ENCODE peak calls at places on chromosomes 16 and 17, in six cellular contexts. R is Caco-2, J is GM06990, C is body of pancreas, O is fibroblast of lung, E is fibroblast of mammary gland. T is an unnamed sample.

GRCh38 chr16:30561212-30561816 is 3.1 kb upstream of the ZNF764 start:
- DNase-seq in R (no peak), J (peak), C (peak), O (no peak), E (peak), T (peak)

GRCh38 chr16:11253995-11254912 is 1.8 kb downstream of the SOCS1 start:
- DNase-seq in R (no peak), J (peak), C (no peak), O (no peak), E (no peak), T (no peak)

GRCh38 chr17:62966426-62967110 is 533 bp downstream of the TANC2 start:
- DNase-seq in R (peak), J (peak), C (peak), O (peak), E (peak), T (peak)

GRCh38 chr16:11141409-11142260 is 114.4 kb downstream of the SOCS1 start:
- DNase-seq in R (no peak), J (no peak), C (no peak), O (no peak), E (no peak), T (no peak)

GRCh38 chr16:11101695-11102522 is 154.1 kb downstream of the SOCS1 start:
- DNase-seq in R (peak), J (no peak), C (no peak), O (peak), E (peak), T (no peak)

GRCh38 chr17:28895794-28896447 is 1.6 kb downstream of the FLOT2 start:
- DNase-seq in R (no peak), J (no peak), C (no peak), O (no peak), E (no peak), T (no peak)

GRCh38 chr16:81627024-81627423 is 152.1 kb upstream of the PLCG2 start:
- DNase-seq in R (no peak), J (no peak), C (no peak), O (peak), E (peak), T (no peak)

GRCh38 chr17:2157081-2157480 is 102.2 kb downstream of the HIC1 start:
- DNase-seq in R (no peak), J (no peak), C (no peak), O (peak), E (peak), T (no peak)

GRCh38 chr16:25045696-25046381 is 30.7 kb upstream of the ARHGAP17 start:
- DNase-seq in R (no peak), J (no peak), C (no peak), O (peak), E (peak), T (no peak)

GRCh38 chr17:49822829-49823228 is 25.0 kb downstream of the TAC4 start:
- DNase-seq in R (no peak), J (no peak), C (no peak), O (peak), E (peak), T (no peak)

GRCh38 chr16:55041540-55042234 is 111.0 kb downstream of the IRX5 start:
- DNase-seq in R (no peak), J (no peak), C (no peak), O (no peak), E (no peak), T (no peak)

GRCh38 chr17:40707720-40708119 is 4.2 kb upstream of the KRT24 start:
- DNase-seq in R (no peak), J (no peak), C (no peak), O (no peak), E (peak), T (peak)

DNA sequence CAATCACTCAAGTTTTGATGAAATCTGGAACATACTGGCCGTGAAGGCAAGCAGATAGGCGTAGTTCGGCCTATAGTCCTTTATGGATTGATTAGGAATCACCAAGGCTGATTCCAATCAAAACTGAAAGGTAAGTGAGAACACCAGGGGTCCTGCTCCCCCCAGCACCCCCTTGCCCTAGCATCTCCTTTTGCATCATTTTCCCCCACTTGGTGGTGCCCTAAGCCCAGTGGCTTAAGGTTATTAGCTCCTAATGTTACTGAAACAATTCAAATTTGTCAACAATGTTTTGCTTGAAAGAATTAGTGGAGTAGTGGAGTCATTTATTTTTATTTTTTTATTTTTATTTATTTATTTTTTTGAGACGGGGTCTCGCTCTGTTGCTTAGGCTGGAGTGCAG is 4.9 kb downstream of the SLFN14 start:
- DNase-seq in R (peak), J (no peak), C (no peak), O (no peak), E (no peak), T (no peak)
- TF ChIP-seq CTCF in R (peak), J (no peak), C (no peak), O (peak), E (peak), T (no peak)

GRCh38 chr16:75491876-75492275 is 3.4 kb downstream of the CHST6 start:
- DNase-seq in R (peak), J (no peak), C (peak), O (no peak), E (no peak), T (peak)
- TF ChIP-seq CTCF in R (no peak), J (peak), C (no peak), O (no peak), E (no peak), T (peak)

DNA sequence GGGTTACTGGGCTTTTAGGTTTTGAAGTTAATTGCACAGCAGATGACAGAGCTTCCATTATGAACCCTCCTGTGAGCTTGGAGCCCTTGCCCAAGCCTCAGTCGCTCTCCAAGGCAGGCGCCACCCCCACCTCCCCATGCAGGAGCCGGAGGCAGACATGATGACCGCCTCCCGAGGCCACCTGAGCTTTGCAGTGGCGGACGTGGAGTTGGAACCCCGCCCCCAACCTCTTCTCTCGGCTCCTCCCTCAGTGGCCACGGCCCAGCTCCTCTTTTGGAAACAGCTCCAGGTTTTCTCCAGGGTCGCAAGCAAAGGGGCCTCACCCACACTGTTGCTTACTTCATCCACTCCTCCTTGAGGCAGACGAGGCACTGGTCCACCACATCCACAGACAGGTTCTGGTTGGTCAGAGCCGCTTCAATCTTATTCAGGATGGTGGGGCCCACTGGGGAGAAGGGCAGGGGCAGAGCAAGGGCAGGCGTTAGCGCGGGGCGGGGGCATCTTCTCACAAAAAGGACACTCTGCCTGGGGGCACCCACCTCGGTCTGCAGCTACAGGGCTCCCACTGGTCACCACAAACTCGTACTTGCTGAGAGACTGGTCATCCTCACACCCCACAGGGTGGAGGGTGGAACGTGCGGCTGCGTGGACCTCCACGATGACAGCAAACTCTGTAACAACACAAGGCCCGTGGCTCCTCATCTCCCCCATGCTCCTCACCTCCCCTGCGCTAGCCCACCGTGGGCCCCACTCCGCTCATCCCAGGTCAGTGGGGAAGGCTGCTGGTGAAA is 8.7 kb upstream of the PLD6 start:
- DNase-seq in R (no peak), J (no peak), C (no peak), O (no peak), E (no peak), T (no peak)
- TF ChIP-seq CTCF in R (no peak), J (no peak), C (no peak), O (no peak), E (no peak), T (no peak)

DNA sequence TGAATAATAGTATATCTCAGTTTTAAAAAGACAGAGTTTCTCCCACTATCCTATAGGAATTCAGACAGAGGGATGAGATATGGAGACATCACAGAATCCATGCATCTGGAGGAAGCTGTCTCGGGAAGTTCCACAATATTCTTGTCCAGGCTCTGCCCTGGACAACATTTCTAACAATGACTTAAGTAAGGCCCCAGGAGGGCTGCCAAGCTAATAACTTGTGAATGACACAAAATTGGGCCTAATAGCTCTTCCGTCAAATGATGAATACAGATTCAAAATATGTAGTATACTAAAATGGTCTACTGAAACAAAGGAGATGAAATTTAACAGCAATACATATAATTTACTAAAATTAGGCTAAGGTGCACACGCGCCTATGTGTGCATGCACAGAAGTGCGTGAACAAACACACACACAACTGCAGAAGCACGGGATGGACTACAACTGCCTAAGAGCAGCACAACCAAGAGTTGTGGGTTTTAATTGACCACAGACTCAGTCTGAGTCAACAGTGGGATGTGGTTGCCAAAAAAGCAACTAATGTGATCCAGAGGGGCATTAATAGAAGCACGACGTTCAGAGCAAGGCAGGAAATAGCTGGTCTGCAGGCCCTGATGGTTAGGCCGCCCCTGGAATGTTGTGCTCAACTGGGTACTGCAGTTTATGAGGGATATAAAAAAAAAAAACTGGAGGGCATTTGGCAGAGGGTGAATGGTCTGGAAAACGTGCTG is 26.3 kb upstream of the HS3ST2 start:
- DNase-seq in R (no peak), J (no peak), C (no peak), O (peak), E (peak), T (peak)
- TF ChIP-seq CTCF in R (no peak), J (no peak), C (no peak), O (no peak), E (no peak), T (no peak)

GRCh38 chr16:49349446-49350168 is 24.0 kb upstream of the C16orf78 start:
- DNase-seq in R (no peak), J (no peak), C (no peak), O (no peak), E (no peak), T (no peak)

GRCh38 chr16:49350265-49351103 is 23.1 kb upstream of the C16orf78 start:
- DNase-seq in R (peak), J (peak), C (peak), O (peak), E (peak), T (peak)

GRCh38 chr16:49347476-49347875 is 26.1 kb upstream of the C16orf78 start:
- DNase-seq in R (no peak), J (no peak), C (no peak), O (no peak), E (no peak), T (no peak)

GRCh38 chr16:49346459-49346858 is 27.1 kb upstream of the C16orf78 start:
- DNase-seq in R (no peak), J (no peak), C (no peak), O (no peak), E (no peak), T (no peak)

GRCh38 chr16:49348408-49349176 is 25.0 kb upstream of the C16orf78 start:
- DNase-seq in R (peak), J (no peak), C (no peak), O (no peak), E (no peak), T (no peak)
- TF ChIP-seq CTCF in R (no peak), J (peak), C (no peak), O (no peak), E (no peak), T (no peak)

DNA sequence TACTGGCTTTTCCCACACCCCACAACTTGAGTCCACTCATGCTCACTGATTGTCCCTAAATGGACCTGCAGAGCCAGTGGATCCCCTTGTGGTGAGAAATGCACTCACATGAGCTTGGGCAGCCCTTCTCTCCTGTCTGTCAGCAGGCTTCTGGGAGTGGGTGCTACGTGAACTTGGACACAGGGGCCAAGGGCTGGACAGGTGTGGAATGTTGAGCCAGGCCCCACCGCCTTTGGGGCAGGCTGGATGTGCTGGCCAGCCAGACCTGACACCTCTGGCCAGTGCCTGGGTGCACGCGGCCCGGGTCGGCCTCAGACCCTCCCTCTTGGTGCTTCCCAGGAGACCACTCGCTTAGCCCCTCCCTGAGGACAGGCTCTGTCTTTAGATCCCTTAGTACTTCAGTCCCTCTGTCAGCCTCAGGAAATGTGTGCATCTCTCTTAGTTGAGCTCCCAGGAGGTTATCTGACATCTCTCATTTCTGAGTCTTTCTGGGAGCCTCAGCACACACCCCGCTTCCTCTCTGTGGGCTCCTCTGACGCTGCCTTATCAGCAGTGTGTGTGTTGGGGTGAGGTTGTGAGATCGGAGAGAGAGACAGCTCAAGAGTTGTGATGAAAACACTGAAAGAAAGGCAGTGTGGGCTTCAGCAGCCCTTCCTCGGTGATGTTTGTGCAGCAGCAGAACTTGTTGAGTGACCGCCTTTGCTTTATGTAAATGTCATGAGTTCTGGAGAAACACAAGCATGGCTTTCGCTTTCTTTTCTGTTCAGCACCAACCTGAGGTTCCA is 117.0 kb downstream of the RAB11FIP4 start:
- DNase-seq in R (peak), J (peak), C (no peak), O (no peak), E (no peak), T (no peak)
- TF ChIP-seq CTCF in R (no peak), J (peak), C (no peak), O (peak), E (peak), T (no peak)

DNA sequence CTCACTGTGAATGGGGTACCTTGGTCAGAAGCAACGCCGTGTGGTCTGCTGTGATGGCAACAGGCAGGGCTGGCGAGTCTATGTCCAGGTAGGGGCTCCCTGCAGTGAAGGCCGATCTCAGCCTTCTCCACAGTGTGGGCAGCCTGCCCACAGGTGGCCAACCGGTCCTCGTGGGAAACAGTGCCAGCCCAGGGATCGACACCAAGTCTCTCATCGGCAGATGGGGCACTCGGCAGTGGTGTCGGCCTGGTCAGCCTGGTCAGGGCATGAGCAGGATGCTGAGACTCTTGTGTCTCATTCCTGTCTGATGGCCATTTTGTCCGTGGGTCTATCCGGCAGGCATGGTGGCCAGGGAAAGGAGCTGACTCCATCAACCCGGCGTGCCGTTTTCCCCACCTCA is 92.2 kb downstream of the TNFRSF13B start:
- DNase-seq in R (no peak), J (no peak), C (no peak), O (no peak), E (no peak), T (no peak)
- TF ChIP-seq CTCF in R (no peak), J (no peak), C (no peak), O (no peak), E (no peak), T (no peak)

GRCh38 chr16:69688589-69688988 is 37.8 kb downstream of the NQO1 start:
- DNase-seq in R (no peak), J (no peak), C (no peak), O (no peak), E (no peak), T (no peak)
- TF ChIP-seq CTCF in R (no peak), J (no peak), C (no peak), O (no peak), E (no peak), T (no peak)

DNA sequence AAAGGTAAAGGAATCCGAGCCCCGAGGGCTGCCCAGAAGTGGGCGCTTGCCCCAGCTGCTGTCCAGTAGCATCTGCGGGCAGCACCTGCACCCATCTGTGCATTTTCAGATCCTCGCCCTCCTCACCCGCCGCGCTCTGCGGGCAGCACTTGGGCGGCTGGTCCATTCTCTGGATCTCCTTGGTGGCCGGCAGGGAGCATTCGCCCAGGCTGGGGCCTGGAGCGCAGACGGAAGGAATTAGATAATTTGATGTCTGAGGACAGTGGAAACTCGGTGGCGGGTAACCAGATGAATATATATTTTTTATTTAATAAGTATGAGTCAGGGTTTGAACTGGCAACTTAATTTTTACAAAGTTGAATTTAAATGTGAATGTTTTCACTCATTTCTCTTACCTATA is 88.5 kb downstream of the NPIPB11 start:
- DNase-seq in R (no peak), J (no peak), C (no peak), O (no peak), E (no peak), T (no peak)
- TF ChIP-seq CTCF in R (no peak), J (no peak), C (no peak), O (peak), E (no peak), T (no peak)

GRCh38 chr17:73090396-73091202 is 1.9 kb downstream of the SLC39A11 start:
- DNase-seq in R (no peak), J (no peak), C (no peak), O (no peak), E (no peak), T (no peak)
- TF ChIP-seq CTCF in R (no peak), J (no peak), C (no peak), O (no peak), E (no peak), T (no peak)

T was measured in Calu3.